ENCODE peak calls at places on chromosome 21, in six cellular contexts. G is WTC11, K is nephron progenitor cell, Q is heart right ventricle, O is H1, D is transverse colon. A is an unnamed sample.

GRCh38 chr21:21714396-21714795 is 716.2 kb downstream of the NCAM2 start:
- DNase-seq in Q (no peak), O (no peak), D (no peak), G (no peak), K (no peak), A (no peak)

GRCh38 chr21:37936010-37936785 is 19.9 kb upstream of the KCNJ6 start:
- DNase-seq in K (no peak), Q (no peak), G (no peak), D (no peak), O (no peak), A (no peak)

GRCh38 chr21:32587112-32587511 is 1.8 kb upstream of the TCP10L start:
- DNase-seq in Q (no peak), G (no peak), D (no peak), O (no peak), K (no peak), A (no peak)

GRCh38 chr21:14581902-14582457 is 35.9 kb upstream of the SAMSN1 start:
- DNase-seq in O (no peak), K (no peak), D (no peak), G (no peak), Q (no peak), A (no peak)

GRCh38 chr21:26199471-26199870 is 28.9 kb upstream of the APP start:
- DNase-seq in K (no peak), D (no peak), O (no peak), Q (no peak), G (no peak), A (no peak)

GRCh38 chr21:34640858-34641257 is 25.9 kb upstream of the RCAN1 start:
- DNase-seq in G (no peak), Q (no peak), O (no peak), D (no peak), K (no peak), A (no peak)

GRCh38 chr21:37454869-37455503 is 88.4 kb downstream of the DYRK1A start:
- DNase-seq in G (no peak), D (no peak), Q (no peak), K (no peak), O (no peak), A (no peak)

GRCh38 chr21:15121097-15121654 is 56.4 kb upstream of the NRIP1 start:
- DNase-seq in G (no peak), Q (no peak), D (no peak), K (no peak), O (no peak), A (no peak)

GRCh38 chr21:33281101-33281652 is 15.0 kb downstream of the IL10RB start:
- DNase-seq in D (no peak), G (no peak), K (no peak), Q (no peak), O (no peak), A (no peak)

GRCh38 chr21:45190013-45190412 is 97.7 kb downstream of the POFUT2 start:
- DNase-seq in O (no peak), D (no peak), Q (no peak), G (no peak), K (no peak), A (no peak)

GRCh38 chr21:45187646-45188045 is 100.0 kb downstream of the POFUT2 start:
- DNase-seq in D (no peak), O (no peak), K (no peak), G (no peak), Q (no peak), A (no peak)

GRCh38 chr21:45186709-45187108 is 101.0 kb downstream of the POFUT2 start:
- DNase-seq in O (no peak), K (no peak), D (no peak), Q (no peak), G (no peak), A (no peak)

DNA sequence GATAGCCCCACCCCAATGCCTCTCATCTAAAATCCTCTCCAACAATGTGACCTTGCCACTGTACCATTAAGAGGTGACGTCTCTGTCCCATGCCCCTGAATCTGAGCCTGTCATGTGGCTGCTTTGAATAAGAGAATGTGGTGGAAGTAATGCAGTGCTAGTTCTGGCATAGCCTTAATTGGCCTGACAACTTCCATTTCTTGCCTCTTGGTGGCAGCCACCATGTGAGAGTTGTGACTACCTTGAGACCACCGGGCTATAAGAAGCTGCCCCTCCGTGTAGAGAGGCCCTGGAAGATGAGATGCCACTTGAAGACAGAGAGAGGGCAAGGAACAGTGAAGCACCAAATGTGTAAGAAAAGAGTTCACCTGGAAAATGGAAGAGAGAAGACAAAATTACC is 95.4 kb downstream of the POFUT2 start:
- DNase-seq in G (no peak), K (no peak), Q (no peak), O (no peak), D (no peak), A (no peak)
- TF ChIP-seq CTCF in G (no peak), K (no peak), Q (no peak), O (peak), D (no peak), A (no peak)

DNA sequence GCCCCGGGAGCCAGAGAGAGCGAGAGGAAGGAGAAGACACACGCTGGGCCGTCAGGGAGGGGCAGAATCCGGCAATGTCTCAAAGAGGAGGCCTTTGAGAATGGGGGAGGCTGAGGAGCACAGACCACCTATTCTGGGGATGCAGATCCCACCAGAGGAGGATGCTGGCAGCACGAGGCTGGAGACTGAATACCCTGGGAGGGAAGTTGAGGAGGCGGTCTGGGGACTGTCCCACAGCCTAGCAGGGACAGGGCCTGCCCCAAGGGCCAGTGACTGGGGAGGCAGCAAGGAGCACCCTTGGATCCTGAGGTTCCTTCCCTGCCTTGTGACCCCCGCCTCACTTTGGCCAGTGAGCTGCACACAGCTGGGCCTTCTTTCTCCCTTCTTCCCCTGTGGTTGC is 49.2 kb downstream of the SLC37A1 start:
- DNase-seq in O (no peak), D (peak), K (no peak), G (peak), Q (no peak), A (no peak)
- TF ChIP-seq CTCF in O (no peak), D (no peak), K (no peak), G (no peak), Q (no peak), A (no peak)

GRCh38 chr21:40840441-40840840 is 6.5 kb downstream of the DSCAM start:
- DNase-seq in D (no peak), G (no peak), Q (no peak), K (no peak), O (no peak), A (no peak)

GRCh38 chr21:40842197-40842552 is 4.8 kb downstream of the DSCAM start:
- DNase-seq in G (no peak), Q (no peak), K (no peak), O (no peak), D (no peak), A (no peak)

GRCh38 chr21:40844935-40845334 is 2.0 kb downstream of the DSCAM start:
- DNase-seq in K (no peak), O (no peak), D (no peak), G (no peak), Q (no peak), A (no peak)

GRCh38 chr21:40839551-40839950 is 7.4 kb downstream of the DSCAM start:
- DNase-seq in D (no peak), K (no peak), O (no peak), G (no peak), Q (no peak), A (no peak)

DNA sequence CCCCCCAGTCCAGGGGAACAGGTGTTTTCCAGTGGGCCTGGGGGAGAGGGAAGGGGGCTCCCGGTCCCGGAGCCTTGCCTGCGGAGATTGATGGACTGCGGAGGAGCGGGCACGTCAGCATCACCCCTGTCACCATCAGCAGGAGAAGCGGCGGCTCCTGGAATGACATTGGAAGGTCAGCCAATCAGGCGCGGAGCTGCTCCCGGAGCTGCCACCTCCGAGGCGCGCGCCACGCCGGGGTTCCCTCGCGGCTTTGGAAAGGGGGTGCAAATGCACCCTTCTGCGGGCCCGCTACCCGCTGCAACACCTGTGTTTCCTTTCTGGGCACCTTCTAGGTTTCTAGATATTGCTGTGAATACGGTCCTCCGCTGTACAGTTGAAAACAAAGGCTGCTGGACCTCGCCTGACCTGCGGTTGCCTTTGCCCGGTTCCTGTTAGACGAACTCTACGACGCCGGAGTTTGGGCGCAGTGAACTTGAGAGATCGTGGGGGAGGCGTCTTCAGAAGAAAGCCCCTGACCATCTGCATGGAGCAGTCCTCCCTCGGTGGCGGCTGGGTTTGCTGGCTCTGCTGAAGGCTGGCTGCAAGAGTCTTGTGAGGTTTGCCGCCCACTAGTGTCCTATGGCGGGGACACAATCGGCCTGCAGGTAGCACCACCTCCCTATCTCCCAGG is 5.3 kb downstream of the DSCAM start:
- DNase-seq in D (no peak), G (peak), K (peak), O (peak), Q (peak), A (no peak)
- TF ChIP-seq CTCF in D (peak), G (no peak), K (peak), O (peak), Q (peak), A (no peak)

GRCh38 chr21:28196981-28197380 is 795.7 kb downstream of the LTN1 start:
- DNase-seq in D (no peak), K (no peak), O (no peak), G (no peak), Q (no peak), A (no peak)

DNA sequence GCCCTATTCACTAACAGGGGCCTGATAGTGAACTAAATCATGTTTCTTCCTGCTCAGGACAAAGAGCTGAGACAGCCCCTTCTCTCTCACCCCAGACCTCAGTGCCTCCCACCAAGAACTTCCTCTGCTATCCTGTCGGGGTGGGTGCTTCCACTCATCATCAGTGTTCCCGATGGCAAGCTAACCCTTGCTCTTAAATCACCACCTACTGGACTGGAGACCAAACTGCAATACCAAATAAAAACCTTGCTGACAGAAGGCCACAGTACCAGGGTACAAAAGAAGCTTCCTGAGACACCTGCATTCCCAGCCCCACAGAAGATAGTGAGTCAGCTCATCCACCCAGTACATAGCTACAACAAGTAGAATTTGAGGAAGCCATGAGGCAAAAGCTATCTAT is 799.5 kb downstream of the LTN1 start:
- DNase-seq in G (peak), D (no peak), O (no peak), K (no peak), Q (no peak), A (no peak)
- TF ChIP-seq CTCF in G (no peak), D (no peak), O (peak), K (no peak), Q (no peak), A (no peak)

GRCh38 chr21:39180429-39181019 is 2.7 kb downstream of the PSMG1 start:
- DNase-seq in K (no peak), O (no peak), Q (no peak), D (no peak), G (no peak), A (no peak)
- TF ChIP-seq CTCF in K (no peak), O (peak), Q (no peak), D (peak), G (no peak), A (no peak)

GRCh38 chr21:43865471-43866181 is 603 bp downstream of the AGPAT3 start:
- DNase-seq in O (no peak), K (peak), Q (peak), G (no peak), D (peak), A (no peak)

GRCh38 chr21:43866233-43866632 is 1.2 kb downstream of the AGPAT3 start:
- DNase-seq in D (peak), O (no peak), K (no peak), Q (peak), G (no peak), A (no peak)

GRCh38 chr21:43864806-43865470 is at the start of gene AGPAT3:
- DNase-seq in G (no peak), K (peak), D (no peak), Q (peak), O (no peak), A (no peak)

GRCh38 chr21:43866659-43867331 is 1.8 kb downstream of the AGPAT3 start:
- DNase-seq in G (no peak), D (peak), K (no peak), Q (no peak), O (no peak), A (no peak)

DNA sequence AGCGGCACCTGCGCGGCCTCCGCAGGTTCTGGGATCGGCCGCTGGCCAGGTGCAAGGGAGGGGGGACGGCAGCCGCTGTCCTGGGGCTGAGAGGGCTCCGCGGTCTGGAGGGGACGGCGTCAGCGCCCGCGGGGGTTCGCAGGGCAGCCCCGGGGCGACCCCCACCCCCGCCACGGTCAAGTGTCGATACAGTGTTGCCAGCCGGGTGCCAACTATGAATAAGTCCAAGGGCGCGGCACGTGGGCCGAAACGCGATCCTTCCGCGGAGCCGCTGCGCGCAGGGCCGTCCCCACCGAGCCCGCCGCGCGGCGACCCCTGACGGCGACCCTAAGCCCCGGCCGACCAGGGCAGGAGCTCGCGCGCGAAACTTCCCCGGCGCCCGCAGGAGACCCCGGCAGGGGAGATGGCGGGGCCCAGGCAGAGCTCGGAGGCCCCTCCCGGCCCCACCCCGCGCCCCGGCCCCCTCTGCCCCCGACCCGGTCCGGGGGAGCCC is 664 bp upstream of the AGPAT3 start:
- DNase-seq in O (no peak), K (peak), Q (peak), D (peak), G (peak), A (no peak)
- TF ChIP-seq CTCF in O (no peak), K (no peak), Q (no peak), D (no peak), G (no peak), A (no peak)